ENCODE peak calls at places on chromosomes 5 and 9, in seven cellular contexts. A is testis, Y is RWPE1, S is nephron progenitor cell, Z is Peyer's patch, Q is epithelial cell of esophagus, U is HCT116. F is an unnamed sample.

GRCh38 chr5:151897017-151897552 is 27.6 kb downstream of the GLRA1 start:
- DNase-seq in U (no peak), S (no peak), Y (no peak), Z (no peak), Q (no peak), A (no peak), F (no peak)

GRCh38 chr5:141639357-141640050 is 2.7 kb downstream of the RELL2 start:
- DNase-seq in Z (no peak), Y (no peak), S (no peak), A (no peak), U (no peak), Q (no peak), F (no peak)

GRCh38 chr5:177109810-177110209 is 23.1 kb downstream of the FGFR4 start:
- DNase-seq in Q (no peak), Y (no peak), A (peak), S (no peak), Z (no peak), U (no peak), F (no peak)

GRCh38 chr5:1747803-1748085 is 51.9 kb downstream of the MRPL36 start:
- DNase-seq in A (no peak), S (no peak), U (no peak), Q (no peak), Z (no peak), Y (no peak), F (no peak)

GRCh38 chr9:7153134-7153533 is 395.4 kb downstream of the KDM4C start:
- DNase-seq in Y (no peak), A (no peak), Q (no peak), U (no peak), S (no peak), Z (no peak), F (no peak)

GRCh38 chr9:116223926-116224325 is 70.3 kb downstream of the PAPPA start:
- DNase-seq in S (no peak), A (no peak), U (no peak), Z (no peak), Y (no peak), Q (no peak), F (no peak)

GRCh38 chr5:78360674-78361225 is 333 bp downstream of the SCAMP1 start:
- DNase-seq in U (no peak), Q (no peak), A (peak), Z (peak), Y (peak), S (peak), F (peak)

GRCh38 chr9:69571032-69571431 is 101.1 kb downstream of the APBA1 start:
- DNase-seq in Z (no peak), Q (no peak), A (no peak), U (no peak), Y (no peak), S (no peak), F (no peak)

GRCh38 chr9:133889498-133890301 is 102.4 kb downstream of the VAV2 start:
- DNase-seq in A (no peak), Y (peak), Z (no peak), U (no peak), Q (peak), S (no peak), F (no peak)

GRCh38 chr5:113212244-113212920 is 222.4 kb downstream of the TSSK1B start:
- DNase-seq in Q (no peak), Z (no peak), Y (no peak), A (no peak), U (no peak), S (no peak), F (no peak)

GRCh38 chr5:59749782-59750520 is 143.6 kb downstream of the PDE4D start:
- DNase-seq in Y (no peak), U (no peak), Q (no peak), A (no peak), Z (no peak), S (no peak), F (no peak)

GRCh38 chr5:59893061-59893435 is 478 bp downstream of the PDE4D start:
- DNase-seq in Y (no peak), Z (no peak), A (no peak), U (no peak), S (no peak), Q (no peak), F (no peak)

GRCh38 chr5:172868436-172868923 is 34.4 kb downstream of the ERGIC1 start:
- DNase-seq in Z (no peak), S (no peak), U (peak), Q (peak), A (no peak), Y (peak), F (no peak)

GRCh38 chr5:140598836-140599235 is 34.1 kb downstream of the CD14 start:
- DNase-seq in A (no peak), S (no peak), U (no peak), Q (no peak), Z (no peak), Y (no peak), F (no peak)

GRCh38 chr9:36924071-36924470 is 110.0 kb downstream of the PAX5 start:
- DNase-seq in U (peak), Q (peak), S (no peak), Z (no peak), A (no peak), Y (peak), F (no peak)

GRCh38 chr9:113511856-113512761 is 48.6 kb downstream of the RGS3 start:
- DNase-seq in S (no peak), Y (no peak), U (no peak), A (no peak), Q (peak), Z (no peak), F (no peak)

GRCh38 chr5:93874491-93874890 is 133.1 kb upstream of the POU5F2 start:
- DNase-seq in S (no peak), Z (no peak), U (no peak), Y (no peak), A (no peak), Q (no peak), F (no peak)

GRCh38 chr5:83035373-83036170 is 41.6 kb downstream of the TMEM167A start:
- DNase-seq in S (no peak), Z (no peak), U (no peak), A (peak), Y (no peak), Q (no peak), F (no peak)

GRCh38 chr9:18359335-18359734 is 114.6 kb upstream of the ADAMTSL1 start:
- DNase-seq in S (no peak), A (no peak), Z (no peak), Y (no peak), U (no peak), Q (peak), F (no peak)

GRCh38 chr9:98241357-98242104 is 13.9 kb downstream of the TBC1D2 start:
- DNase-seq in A (no peak), U (no peak), Z (no peak), Y (no peak), Q (no peak), S (no peak), F (no peak)
- TF ChIP-seq CTCF in A (no peak), U (no peak), Z (no peak), Y (no peak), Q (no peak), S (no peak), F (no peak)

GRCh38 chr5:167970002-167970401 is 321.4 kb upstream of the WWC1 start:
- DNase-seq in Z (no peak), Q (no peak), S (no peak), U (no peak), Y (no peak), A (no peak), F (no peak)
- TF ChIP-seq CTCF in Z (no peak), Q (no peak), S (no peak), U (no peak), Y (no peak), A (no peak), F (no peak)

GRCh38 chr5:171629221-171630005 is 156.2 kb upstream of the SMIM23 start:
- DNase-seq in U (peak), A (no peak), Z (no peak), Y (no peak), Q (peak), S (no peak), F (peak)
- TF ChIP-seq CTCF in U (no peak), A (no peak), Z (no peak), Y (no peak), Q (no peak), S (no peak), F (no peak)

GRCh38 chr5:180296778-180297177 is 4.9 kb upstream of the MAPK9 start:
- DNase-seq in Q (no peak), Y (no peak), Z (no peak), U (peak), S (no peak), A (no peak), F (no peak)
- TF ChIP-seq CTCF in Q (no peak), Y (no peak), Z (no peak), U (no peak), S (no peak), A (no peak), F (no peak)

DNA sequence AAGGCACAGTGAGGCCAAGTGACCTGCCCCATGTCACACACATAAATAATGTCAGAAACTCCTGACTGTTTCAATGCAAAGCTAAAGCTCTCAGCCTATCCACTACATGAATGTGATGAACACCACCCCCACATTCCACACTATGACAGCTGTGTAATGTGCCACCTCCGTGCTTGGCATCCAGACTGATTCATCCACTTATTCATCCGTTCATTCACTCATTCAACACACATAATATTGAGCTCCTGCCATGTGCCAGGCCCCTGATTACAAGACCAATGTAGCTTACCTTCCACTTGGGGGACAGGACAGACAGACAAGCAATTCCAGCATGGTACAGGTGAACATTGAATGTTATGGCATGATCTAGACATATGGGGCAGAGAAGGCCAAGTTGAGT is 46.2 kb upstream of the FABP6 start:
- DNase-seq in A (no peak), U (no peak), S (no peak), Q (peak), Y (peak), Z (no peak), F (no peak)
- TF ChIP-seq CTCF in A (no peak), U (no peak), S (no peak), Q (no peak), Y (no peak), Z (no peak), F (no peak)

GRCh38 chr5:38515081-38515480 is 41.4 kb downstream of the LIFR start:
- DNase-seq in Y (no peak), S (no peak), U (no peak), Z (no peak), Q (no peak), A (no peak), F (no peak)

GRCh38 chr5:38518341-38518740 is 38.1 kb downstream of the LIFR start:
- DNase-seq in Q (no peak), U (no peak), A (no peak), Z (no peak), S (no peak), Y (no peak), F (no peak)

GRCh38 chr5:38519476-38519875 is 37.0 kb downstream of the LIFR start:
- DNase-seq in Y (no peak), U (no peak), Z (no peak), S (no peak), A (no peak), Q (no peak), F (no peak)

GRCh38 chr5:38515648-38516047 is 40.8 kb downstream of the LIFR start:
- DNase-seq in Y (peak), Z (no peak), A (peak), S (no peak), Q (peak), U (peak), F (no peak)
- TF ChIP-seq CTCF in Y (peak), Z (no peak), A (no peak), S (peak), Q (peak), U (peak), F (peak)

GRCh38 chr5:32008746-32009145 is 165.4 kb downstream of the GOLPH3 start:
- DNase-seq in Q (no peak), Z (no peak), A (no peak), Y (no peak), S (no peak), U (no peak), F (no peak)

GRCh38 chr5:32018476-32019436 is 155.4 kb downstream of the GOLPH3 start:
- DNase-seq in Q (peak), Z (no peak), A (no peak), Y (no peak), S (no peak), U (no peak), F (no peak)

GRCh38 chr5:32017638-32018429 is 156.3 kb downstream of the GOLPH3 start:
- DNase-seq in Z (no peak), Q (no peak), U (no peak), Y (no peak), A (peak), S (no peak), F (no peak)

GRCh38 chr5:32014345-32014744 is 159.8 kb downstream of the GOLPH3 start:
- DNase-seq in Z (no peak), S (no peak), U (no peak), Q (no peak), A (no peak), Y (no peak), F (no peak)

DNA sequence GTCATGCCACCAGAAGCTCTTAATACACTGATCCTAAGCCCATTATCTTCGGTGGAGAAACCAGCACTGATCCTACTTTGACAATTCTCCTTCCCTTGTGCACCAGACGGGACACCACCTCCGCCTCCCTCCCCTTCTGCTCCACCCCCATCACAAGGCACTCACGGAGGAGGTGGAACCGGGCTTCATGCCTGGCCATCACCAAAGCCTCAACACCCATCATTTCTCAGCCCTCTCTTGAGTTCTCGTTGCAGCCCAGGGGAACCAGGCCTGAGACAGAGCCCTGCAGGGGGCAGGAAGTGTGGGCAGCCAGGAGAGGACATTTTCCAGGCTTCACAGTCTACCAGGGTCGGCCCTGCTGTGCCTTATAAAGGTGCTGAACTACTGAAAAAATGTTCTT is 160.5 kb downstream of the GOLPH3 start:
- DNase-seq in Q (no peak), Z (no peak), A (no peak), Y (no peak), U (no peak), S (no peak), F (no peak)
- TF ChIP-seq CTCF in Q (no peak), Z (no peak), A (no peak), Y (no peak), U (no peak), S (no peak), F (no peak)

DNA sequence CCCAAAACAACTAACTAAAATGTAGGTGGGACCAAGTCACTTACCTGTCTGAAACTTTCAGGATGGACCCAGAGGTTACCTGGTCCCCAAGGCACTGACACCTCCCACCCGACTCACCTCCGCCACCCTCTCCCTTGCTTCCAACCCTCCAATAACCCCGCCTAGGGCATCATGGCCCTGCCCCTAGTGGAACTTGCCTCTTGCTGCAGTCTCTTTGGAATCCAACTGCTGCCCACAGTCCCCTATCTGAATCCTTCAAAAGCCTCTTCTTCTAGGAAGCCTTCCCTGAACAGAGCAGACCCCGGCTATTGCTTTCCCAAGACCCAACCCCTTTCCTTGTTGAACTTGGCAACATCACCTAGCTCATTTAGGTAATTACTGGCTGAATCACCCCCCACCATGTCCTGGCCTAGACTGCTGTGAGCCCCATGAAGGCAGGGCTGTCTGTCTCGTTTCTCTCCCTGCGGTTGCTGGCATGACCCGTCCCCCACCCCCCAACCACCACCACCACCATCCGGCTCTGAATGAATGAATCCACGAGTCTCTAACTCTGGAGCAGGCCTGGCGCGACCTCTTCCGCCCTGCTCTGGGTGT is 9.4 kb downstream of the CRB2 start:
- DNase-seq in Z (no peak), A (no peak), S (no peak), U (no peak), Q (no peak), Y (no peak), F (no peak)
- TF ChIP-seq CTCF in Z (no peak), A (no peak), S (no peak), U (no peak), Q (peak), Y (no peak), F (no peak)

GRCh38 chr5:122415030-122415429 is 103.0 kb downstream of the SNCAIP start:
- DNase-seq in S (no peak), U (no peak), A (no peak), Q (no peak), Z (no peak), Y (no peak), F (no peak)

GRCh38 chr5:122413722-122414121 is 101.7 kb downstream of the SNCAIP start:
- DNase-seq in Z (no peak), S (no peak), Q (no peak), A (no peak), Y (no peak), U (no peak), F (no peak)

GRCh38 chr5:122419195-122419894 is 107.3 kb downstream of the SNCAIP start:
- DNase-seq in Z (no peak), Y (no peak), A (no peak), U (no peak), S (no peak), Q (no peak), F (no peak)

GRCh38 chr5:122412966-122413365 is 100.9 kb downstream of the SNCAIP start:
- DNase-seq in A (no peak), S (no peak), Q (no peak), Y (no peak), Z (no peak), U (no peak), F (no peak)

GRCh38 chr5:122415481-122416120 is 103.6 kb downstream of the SNCAIP start:
- DNase-seq in A (peak), Y (peak), Z (peak), S (peak), Q (peak), U (peak), F (no peak)
- TF ChIP-seq CTCF in A (no peak), Y (peak), Z (no peak), S (peak), Q (peak), U (peak), F (peak)

GRCh38 chr5:38673671-38674071 is 117.2 kb upstream of the LIFR start:
- DNase-seq in Q (peak), U (peak), A (no peak), Z (no peak), Y (no peak), S (no peak), F (peak)
- TF ChIP-seq CTCF in Q (no peak), U (peak), A (no peak), Z (no peak), Y (no peak), S (no peak), F (no peak)